ENCODE peak calls at places on chromosomes 2 and 18, in ten cellular contexts. J is left ventricle myocardium inferior, W is body of pancreas, Z is thoracic aorta, S is WERI-Rb-1, G is brain microvascular endothelial cell, M is pancreas, B is astrocyte, Y is GM23338, D is adrenal gland. P is an unnamed sample.

GRCh38 chr2:127498386-127498785 is 27.9 kb downstream of the IWS1 start:
- DNase-seq in J (no peak), W (no peak), Z (no peak), S (no peak), G (no peak), M (no peak), B (no peak), Y (no peak), D (no peak), P (no peak)

GRCh38 chr18:62959481-62959880 is 244.1 kb downstream of the PHLPP1 start:
- DNase-seq in J (no peak), W (no peak), Z (no peak), S (no peak), G (no peak), M (no peak), B (no peak), Y (no peak), D (no peak), P (no peak)

GRCh38 chr2:128410758-128411215 is 92.1 kb upstream of the HS6ST1 start:
- DNase-seq in J (no peak), W (no peak), Z (no peak), S (no peak), G (no peak), M (peak; percentile 2), B (no peak), Y (no peak), D (no peak), P (no peak)

GRCh38 chr2:128187032-128187654 is 96.1 kb downstream of the UGGT1 start:
- DNase-seq in J (no peak), W (no peak), Z (no peak), S (peak; percentile 57), G (peak; percentile 43), M (no peak), B (peak; percentile 78), Y (no peak), D (no peak), P (no peak)

GRCh38 chr2:240465268-240465764 is 29.9 kb downstream of the GPC1 start:
- DNase-seq in J (peak; percentile 14), W (peak; percentile 15), Z (peak; percentile 0), S (peak; percentile 6), G (no peak), M (peak; percentile 11), B (no peak), Y (no peak), D (peak; percentile 20), P (peak; percentile 29)

GRCh38 chr2:126887506-126887905 is 11.2 kb upstream of the TEX51 start:
- DNase-seq in J (no peak), W (no peak), Z (no peak), S (no peak), G (no peak), M (no peak), B (no peak), Y (no peak), D (no peak), P (no peak)

GRCh38 chr18:69612242-69612641 is 211.6 kb downstream of the DOK6 start:
- DNase-seq in J (no peak), W (no peak), Z (no peak), S (no peak), G (no peak), M (no peak), B (no peak), Y (no peak), D (no peak), P (no peak)

GRCh38 chr2:19885791-19886190 is 16.0 kb downstream of the TTC32 start:
- DNase-seq in J (no peak), W (no peak), Z (no peak), S (no peak), G (no peak), M (no peak), B (no peak), Y (no peak), D (no peak), P (no peak)

GRCh38 chr2:24830351-24830750 is 37.1 kb downstream of the CENPO start:
- DNase-seq in J (no peak), W (no peak), Z (no peak), S (no peak), G (no peak), M (no peak), B (no peak), Y (peak; percentile 55), D (peak; percentile 9), P (no peak)

GRCh38 chr2:28354920-28355520 is 37.6 kb upstream of the FOSL2 start:
- DNase-seq in J (no peak), W (no peak), Z (no peak), S (no peak), G (no peak), M (no peak), B (no peak), Y (no peak), D (no peak), P (no peak)

GRCh38 chr2:227324671-227325055 is 388 bp upstream of the MFF start:
- DNase-seq in J (no peak), W (no peak), Z (no peak), S (no peak), G (no peak), M (peak; percentile 28), B (no peak), Y (peak; percentile 48), D (no peak), P (no peak)

GRCh38 chr2:82796132-82796531 is 1662.9 kb downstream of the SUCLG1 start:
- DNase-seq in J (no peak), W (no peak), Z (no peak), S (no peak), G (no peak), M (no peak), B (peak; percentile 27), Y (no peak), D (no peak), P (no peak)

GRCh38 chr2:113225505-113226259 is 51.9 kb downstream of the PSD4 start:
- DNase-seq in J (no peak), W (peak; percentile 56), Z (no peak), S (peak; percentile 26), G (peak; percentile 44), M (peak; percentile 38), B (peak; percentile 79), Y (peak; percentile 83), D (peak; percentile 79), P (no peak)

GRCh38 chr18:49251451-49251850 is 209.0 kb downstream of the DYM start:
- DNase-seq in J (no peak), W (no peak), Z (no peak), S (peak; percentile 69), G (no peak), M (no peak), B (no peak), Y (no peak), D (no peak), P (no peak)

GRCh38 chr2:82959677-82960076 is 1499.4 kb downstream of the SUCLG1 start:
- DNase-seq in J (no peak), W (no peak), Z (no peak), S (no peak), G (peak; percentile 38), M (no peak), B (no peak), Y (no peak), D (no peak), P (no peak)

GRCh38 chr2:214808961-214809750 is at the start of gene BARD1:
- DNase-seq in J (peak; percentile 59), W (peak; percentile 29), Z (no peak), S (peak; percentile 55), G (peak; percentile 58), M (peak; percentile 26), B (peak; percentile 37), Y (peak; percentile 69), D (peak; percentile 66), P (peak; percentile 53)

GRCh38 chr18:32974421-32975165 is 201.8 kb upstream of the KLHL14 start:
- DNase-seq in J (no peak), W (no peak), Z (no peak), S (no peak), G (no peak), M (no peak), B (peak; percentile 6), Y (peak; percentile 3), D (no peak), P (no peak)

GRCh38 chr2:213152065-213152794 is 818 bp upstream of the IKZF2 start:
- DNase-seq in J (peak; percentile 71), W (peak; percentile 67), Z (peak; percentile 7), S (peak; percentile 72), G (peak; percentile 68), M (peak; percentile 71), B (peak; percentile 69), Y (peak; percentile 66), D (peak; percentile 77), P (no peak)
- H3K27ac ChIP-seq in J (peak overlapping the region; percentile 95), W (peak overlapping the region; percentile 98), Z (peak overlapping the region; percentile 97), S (peak overlapping the region; percentile 85), G (peak overlapping the region; percentile 87), M (peak overlapping the region; percentile 98), B (peak overlapping the region; percentile 81), Y (no peak overlapping the region), D (peak overlapping the region; percentile 96), P (peak overlapping the region; percentile 72)

GRCh38 chr2:118061135-118061955 is 26.9 kb upstream of the INSIG2 start:
- DNase-seq in J (no peak), W (no peak), Z (no peak), S (no peak), G (peak; percentile 9), M (peak; percentile 17), B (peak; percentile 50), Y (peak; percentile 71), D (no peak), P (no peak)
- TF ChIP-seq CTCF in J (peak; percentile 43), W (peak; percentile 43), Z (no peak), S (peak; percentile 14), G (peak; percentile 55), M (peak; percentile 27), B (peak; percentile 40), Y (peak; percentile 67), D (peak; percentile 43), P (no peak)

GRCh38 chr18:31798399-31798798 is 37.7 kb upstream of the SLC25A52 start:
- DNase-seq in J (no peak), W (no peak), Z (no peak), S (no peak), G (no peak), M (no peak), B (no peak), Y (no peak), D (no peak), P (no peak)
- H3K27me3 ChIP-seq in J (no peaks in the 10 kb centered on the region), W (no peaks in the 10 kb centered on the region), Z (no peaks in the 10 kb centered on the region), S (no peaks in the 10 kb centered on the region), G (no peaks in the 10 kb centered on the region), M (no peaks in the 10 kb centered on the region), B (no peaks in the 10 kb centered on the region), Y (no peaks in the 10 kb centered on the region), D (no peaks in the 10 kb centered on the region), P (no peaks in the 10 kb centered on the region)

GRCh38 chr18:10450986-10451385 is 3.4 kb upstream of the APCDD1 start:
- DNase-seq in J (no peak), W (no peak), Z (no peak), S (no peak), G (no peak), M (no peak), B (no peak), Y (no peak), D (no peak), P (no peak)
- H3K27ac ChIP-seq in J (peak overlapping the region; percentile 90), W (no peak overlapping the region), Z (no peak overlapping the region), S (no peak overlapping the region), G (no peak overlapping the region), M (no peak overlapping the region), B (no peak overlapping the region), Y (no peak overlapping the region), D (no peak overlapping the region), P (no peak overlapping the region)

P was measured in CD4-positive, alpha-beta T cell.